ENCODE peak calls at places on chromosomes 6 and 20, in four cellular contexts. J, L, F and W are unnamed samples.

GRCh38 chr6:29995346-29995777 is 53.0 kb downstream of the HLA-A start:
- DNase-seq in L (no peak), J (no peak), F (no peak), W (peak; percentile 36)

GRCh38 chr6:25971187-25971811 is 8.7 kb downstream of the TRIM38 start:
- DNase-seq in F (peak; percentile 58), L (no peak), J (no peak), W (peak; percentile 96)

GRCh38 chr20:57821930-57822329 is 112.1 kb upstream of the PMEPA1 start:
- DNase-seq in J (no peak), L (no peak), F (no peak), W (no peak)

GRCh38 chr6:99521557-99522286 is 6.5 kb upstream of the USP45 start:
- DNase-seq in F (no peak), L (no peak), J (no peak), W (peak; percentile 79)

GRCh38 chr20:57999465-58000111 is 228.9 kb downstream of the ANKRD60 start:
- DNase-seq in F (no peak), L (no peak), J (no peak), W (no peak)

GRCh38 chr20:8388146-8388545 is 256.1 kb downstream of the PLCB1 start:
- DNase-seq in L (no peak), F (no peak), J (no peak), W (peak; percentile 44)

GRCh38 chr6:45642331-45643126 is 264.8 kb upstream of the SUPT3H start:
- DNase-seq in L (no peak), J (no peak), F (no peak), W (no peak)

GRCh38 chr6:137044366-137045220 is at the start of gene IL20RA:
- DNase-seq in L (peak; percentile 58), J (no peak), F (peak; percentile 89), W (no peak)

GRCh38 chr20:9572690-9573089 is 58.3 kb downstream of the LAMP5 start:
- DNase-seq in L (no peak), F (no peak), J (no peak), W (no peak)

GRCh38 chr20:35568645-35569044 is 26.8 kb downstream of the ERGIC3 start:
- DNase-seq in L (peak; percentile 22), F (no peak), J (no peak), W (no peak)

GRCh38 chr20:16904751-16905150 is 156.6 kb downstream of the OTOR start:
- DNase-seq in F (no peak), J (no peak), L (no peak), W (no peak)

GRCh38 chr6:10513544-10513943 is 7.6 kb upstream of the GCNT2 start:
- DNase-seq in J (no peak), L (peak; percentile 48), F (no peak), W (no peak)

GRCh38 chr6:43702147-43702521 is 14.5 kb upstream of the MRPS18A start:
- DNase-seq in J (no peak), L (no peak), F (no peak), W (no peak)
- H3K4me3 ChIP-seq in J (no peak overlapping the region), L (no peak overlapping the region), F (no peak overlapping the region), W (no peak overlapping the region)

DNA sequence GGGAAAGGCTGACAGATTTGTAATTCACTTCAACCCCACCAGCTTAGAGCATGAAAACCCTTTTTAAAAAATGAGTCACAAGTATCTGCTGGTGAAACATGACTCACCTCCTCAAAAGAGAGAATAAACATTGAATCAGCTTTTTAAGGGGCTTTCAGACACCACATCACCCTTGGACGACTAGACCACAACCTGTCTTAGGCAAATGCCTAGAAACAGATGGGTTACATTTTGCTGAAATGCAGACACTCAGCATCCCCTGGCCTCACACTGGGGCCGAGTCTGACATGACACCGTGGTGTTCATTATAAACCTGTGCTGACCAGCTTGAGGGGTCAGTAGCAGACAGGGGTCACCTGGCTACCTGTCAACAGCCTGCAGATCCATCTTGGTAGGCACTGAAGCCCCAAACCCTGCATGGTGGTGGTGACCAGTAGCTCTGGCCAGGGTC is 175.3 kb upstream of the CST7 start:
- DNase-seq in J (peak; percentile 60), F (peak; percentile 62), L (no peak), W (peak; percentile 21)
- H3K4me3 ChIP-seq in J (no peak overlapping the region), F (no peak overlapping the region), L (no peak overlapping the region), W (no peak overlapping the region)

GRCh38 chr6:75302280-75302679 is 17.7 kb upstream of the TMEM30A start:
- DNase-seq in F (no peak), J (no peak), L (no peak), W (no peak)

GRCh38 chr6:75300206-75300605 is 15.6 kb upstream of the TMEM30A start:
- DNase-seq in L (no peak), J (no peak), F (no peak), W (no peak)

GRCh38 chr6:75301537-75301936 is 16.9 kb upstream of the TMEM30A start:
- DNase-seq in F (no peak), L (no peak), J (no peak), W (no peak)

GRCh38 chr6:75296811-75297779 is 12.5 kb upstream of the TMEM30A start:
- DNase-seq in L (no peak), J (no peak), F (no peak), W (peak; percentile 79)

GRCh38 chr6:75301088-75301487 is 16.5 kb upstream of the TMEM30A start:
- DNase-seq in F (no peak), J (no peak), L (no peak), W (no peak)
- H3K4me3 ChIP-seq in F (no peak overlapping the region), J (no peak overlapping the region), L (no peak overlapping the region), W (no peak overlapping the region)

DNA sequence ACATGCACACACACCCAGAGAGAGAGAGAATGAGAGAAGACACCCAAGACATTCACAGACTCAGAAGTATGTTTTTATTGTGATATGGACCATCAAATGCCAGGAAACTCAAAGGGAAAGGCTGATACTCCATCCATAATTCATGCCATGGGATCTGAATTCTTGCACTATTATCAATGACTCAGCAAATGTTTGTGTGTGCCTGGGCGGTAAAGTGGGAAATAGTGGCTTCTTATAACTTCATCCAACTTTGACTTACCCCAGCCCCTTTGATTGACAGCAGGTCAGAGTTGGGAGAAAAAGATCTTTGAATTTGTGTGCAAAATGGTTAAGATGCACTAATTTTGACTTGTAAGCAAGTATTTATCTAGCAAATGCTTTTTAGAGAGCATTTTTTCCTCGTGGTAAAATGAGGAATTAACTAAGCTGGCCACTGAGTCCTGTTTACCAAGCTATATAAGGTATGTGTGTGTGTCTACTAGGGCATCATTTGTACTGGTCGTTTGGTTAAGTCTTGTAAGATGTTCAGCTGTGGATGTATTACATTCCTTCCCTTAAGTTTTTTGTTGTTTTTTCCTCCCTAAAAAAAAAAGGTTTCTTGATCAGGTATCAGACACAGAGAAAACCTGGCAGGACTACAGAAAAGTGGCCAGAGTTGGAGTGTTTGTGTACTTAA is 3.1 kb upstream of the CCN2 start:
- DNase-seq in F (no peak), J (no peak), L (no peak), W (peak; percentile 82)
- H3K4me3 ChIP-seq in F (no peak overlapping the region), J (no peak overlapping the region), L (no peak overlapping the region), W (peak overlapping the region; percentile 8)

DNA sequence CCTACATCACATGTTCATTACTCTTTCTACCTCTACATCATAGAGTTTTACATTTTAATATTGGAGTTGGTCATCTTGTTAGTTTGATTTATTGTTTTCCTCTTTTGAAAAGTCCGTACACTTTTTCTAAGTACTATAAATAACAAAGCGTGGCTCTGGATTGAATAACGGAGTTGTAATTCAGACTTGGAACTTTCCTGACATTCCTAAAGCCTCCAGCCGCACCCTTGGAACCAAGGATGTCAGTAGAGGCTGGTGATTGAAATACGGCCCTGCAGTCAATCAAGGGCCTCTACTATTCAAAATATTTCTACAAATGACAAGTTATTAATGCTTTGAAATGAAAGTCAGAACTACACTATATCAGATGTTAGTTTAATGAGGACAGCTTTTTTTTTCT is 301.9 kb upstream of the TBX18 start:
- DNase-seq in F (no peak), J (no peak), L (no peak), W (no peak)
- H3K4me3 ChIP-seq in F (no peak overlapping the region), J (no peak overlapping the region), L (no peak overlapping the region), W (no peak overlapping the region)

DNA sequence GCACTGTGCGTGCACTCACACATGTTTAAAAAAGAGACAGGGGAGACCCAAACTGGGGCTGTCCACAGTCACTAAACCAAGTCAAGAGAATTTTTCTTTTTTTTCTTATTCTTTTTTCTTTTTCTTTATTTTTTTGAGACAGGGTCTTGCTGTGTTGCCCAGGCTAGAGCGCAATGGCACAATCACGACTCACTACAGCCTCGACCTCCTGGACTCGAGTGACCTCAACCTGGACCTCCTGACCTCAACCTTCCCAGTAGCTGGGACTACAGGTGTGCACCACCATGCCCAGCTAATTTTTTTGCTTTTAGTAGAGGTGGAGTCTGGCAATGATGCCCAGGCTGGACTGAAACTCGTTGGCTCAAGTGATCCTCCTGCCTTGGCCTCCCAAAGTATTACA is 89.4 kb upstream of the NFATC2 start:
- DNase-seq in F (no peak), L (no peak), J (no peak), W (no peak)
- H3K4me3 ChIP-seq in F (no peak overlapping the region), L (no peak overlapping the region), J (no peak overlapping the region), W (no peak overlapping the region)